ENCODE peak calls at places on chromosomes 4 and X, in eight cellular contexts. I is HFF-Myc, B is heart right ventricle, A is neural progenitor cell, J is astrocyte of the spinal cord, Y is body of pancreas, O is brain microvascular endothelial cell, Q is AG10803. N is an unnamed sample.

GRCh38 chr4:48315728-48316630 is 25.4 kb upstream of the SLAIN2 start:
- DNase-seq in I (no peak), B (no peak), A (peak), J (peak), Y (no peak), O (peak), Q (peak), N (no peak)

GRCh38 chrX:13647709-13648212 is 5.2 kb upstream of the TCEANC start:
- DNase-seq in I (no peak), B (peak), A (no peak), J (peak), Y (peak), O (peak), Q (no peak), N (no peak)

GRCh38 chr4:169385356-169385755 is 114.6 kb upstream of the SH3RF1 start:
- DNase-seq in I (no peak), B (no peak), A (no peak), J (peak), Y (no peak), O (no peak), Q (peak), N (no peak)

GRCh38 chrX:4240541-4241194 is 527.2 kb upstream of the PRKX start:
- DNase-seq in I (no peak), B (no peak), A (no peak), J (no peak), Y (no peak), O (no peak), Q (no peak), N (no peak)

GRCh38 chr4:2335729-2336101 is 73.8 kb upstream of the MXD4 start:
- DNase-seq in I (no peak), B (no peak), A (no peak), J (no peak), Y (no peak), O (no peak), Q (no peak), N (no peak)

GRCh38 chr4:57083107-57083506 is 27.1 kb downstream of the IGFBP7 start:
- DNase-seq in I (no peak), B (no peak), A (no peak), J (no peak), Y (no peak), O (no peak), Q (peak), N (no peak)

GRCh38 chr4:125387770-125388169 is 73.0 kb downstream of the FAT4 start:
- DNase-seq in I (no peak), B (no peak), A (no peak), J (peak), Y (no peak), O (no peak), Q (peak), N (no peak)

GRCh38 chr4:187175197-187175596 is 451.5 kb upstream of the FAT1 start:
- DNase-seq in I (no peak), B (no peak), A (no peak), J (no peak), Y (no peak), O (peak), Q (no peak), N (no peak)

GRCh38 chr4:126592088-126592487 is 1040.7 kb upstream of the INTU start:
- DNase-seq in I (no peak), B (no peak), A (no peak), J (peak), Y (no peak), O (no peak), Q (no peak), N (no peak)

GRCh38 chr4:55406545-55406944 is 10.8 kb downstream of the TMEM165 start:
- DNase-seq in I (no peak), B (no peak), A (no peak), J (no peak), Y (no peak), O (no peak), Q (no peak), N (no peak)

GRCh38 chr4:108175966-108176365 is 7.2 kb upstream of the LEF1 start:
- DNase-seq in I (no peak), B (no peak), A (no peak), J (no peak), Y (no peak), O (no peak), Q (no peak), N (no peak)

GRCh38 chr4:108181704-108182103 is 13.0 kb upstream of the LEF1 start:
- DNase-seq in I (no peak), B (no peak), A (no peak), J (no peak), Y (no peak), O (no peak), Q (no peak), N (no peak)

GRCh38 chr4:108180513-108180912 is 11.8 kb upstream of the LEF1 start:
- DNase-seq in I (no peak), B (no peak), A (no peak), J (no peak), Y (no peak), O (no peak), Q (no peak), N (no peak)
- TF ChIP-seq CTCF in I (no peak), B (no peak), A (no peak), J (no peak), Y (no peak), O (no peak), Q (no peak), N (no peak)

GRCh38 chrX:71617742-71618141 is 569 bp downstream of the CXCR3 start:
- DNase-seq in I (no peak), B (no peak), A (no peak), J (no peak), Y (no peak), O (no peak), Q (no peak), N (no peak)
- H3K4me3 ChIP-seq in I (no peak), B (no peak), A (no peak), J (no peak), Y (no peak), O (no peak), Q (no peak), N (no peak)

GRCh38 chrX:136207546-136207945 is 43.7 kb downstream of the MAP7D3 start:
- DNase-seq in I (no peak), B (no peak), A (no peak), J (no peak), Y (no peak), O (no peak), Q (no peak), N (no peak)

GRCh38 chrX:136206916-136207315 is 44.3 kb downstream of the MAP7D3 start:
- DNase-seq in I (no peak), B (no peak), A (no peak), J (no peak), Y (no peak), O (no peak), Q (no peak), N (no peak)

GRCh38 chrX:136203438-136203837 is 47.8 kb downstream of the MAP7D3 start:
- DNase-seq in I (no peak), B (no peak), A (no peak), J (no peak), Y (no peak), O (no peak), Q (no peak), N (no peak)

GRCh38 chrX:136204571-136204970 is 46.6 kb downstream of the MAP7D3 start:
- DNase-seq in I (no peak), B (no peak), A (peak), J (peak), Y (no peak), O (peak), Q (peak), N (no peak)

GRCh38 chrX:136205882-136206281 is 45.3 kb downstream of the MAP7D3 start:
- DNase-seq in I (no peak), B (no peak), A (peak), J (no peak), Y (no peak), O (no peak), Q (no peak), N (no peak)
- TF ChIP-seq CTCF in I (no peak), B (no peak), A (no peak), J (no peak), Y (no peak), O (no peak), Q (no peak), N (no peak)

DNA sequence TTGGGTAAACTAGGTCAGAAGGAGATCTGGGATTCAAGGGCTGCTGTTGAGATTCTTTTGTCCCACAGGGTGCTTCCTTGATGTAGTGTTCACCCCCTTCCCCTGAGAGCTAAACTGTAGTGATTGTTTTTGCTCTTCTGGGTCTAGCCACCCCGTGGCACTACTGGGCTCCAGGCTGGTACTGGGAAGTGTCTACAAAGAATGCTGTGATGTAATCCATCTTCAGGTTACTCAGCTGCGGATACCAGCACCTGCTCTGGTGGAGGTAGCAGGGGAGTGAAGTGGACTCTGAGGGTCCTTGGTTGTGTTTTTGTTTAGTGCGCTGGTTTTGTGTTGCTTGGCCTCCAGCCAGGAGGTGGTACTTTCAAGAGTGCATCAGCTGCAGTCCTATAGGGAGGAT is 365.5 kb downstream of the ZNF674 start:
- DNase-seq in I (no peak), B (no peak), A (no peak), J (no peak), Y (no peak), O (no peak), Q (no peak), N (no peak)
- H3K4me3 ChIP-seq in I (no peak), B (no peak), A (no peak), J (no peak), Y (no peak), O (no peak), Q (no peak), N (no peak)